ENCODE peak calls at places on chromosome 19, in nine cellular contexts. One of them, this sample, is unnamed.

GRCh38 chr19:42961119-42961518 is 24.1 kb upstream of the PSG7 start:
- DNase-seq in activated CD8-positive, alpha-beta memory T cell treated with anti-CD3 and anti-CD28 coated beads for 4 hours: no peak
- DNase-seq in iris pigment epithelial cell: no peak
- DNase-seq in hepatic stellate cell: no peak
- DNase-seq in Ammon's horn: no peak
- DNase-seq in effector memory CD4-positive, alpha-beta T cell: no peak
- DNase-seq in lower leg skin: no peak
- DNase-seq in GM10248: no peak
- DNase-seq in T-helper 2 cell: no peak
- DNase-seq in this sample: no peak

GRCh38 chr19:10986301-10987127 is 25.7 kb downstream of the SMARCA4 start:
- DNase-seq in hepatic stellate cell: no peak
- DNase-seq in Ammon's horn: no peak
- DNase-seq in lower leg skin: no peak
- DNase-seq in effector memory CD4-positive, alpha-beta T cell: no peak
- DNase-seq in iris pigment epithelial cell: no peak
- DNase-seq in GM10248: no peak
- DNase-seq in activated CD8-positive, alpha-beta memory T cell treated with anti-CD3 and anti-CD28 coated beads for 4 hours: no peak
- DNase-seq in T-helper 2 cell: no peak
- DNase-seq in this sample: no peak

GRCh38 chr19:48627211-48627864 is 8.0 kb downstream of the SPHK2 start:
- DNase-seq in effector memory CD4-positive, alpha-beta T cell: no peak
- DNase-seq in lower leg skin: no peak
- DNase-seq in GM10248: no peak
- DNase-seq in hepatic stellate cell: no peak
- DNase-seq in iris pigment epithelial cell: no peak
- DNase-seq in activated CD8-positive, alpha-beta memory T cell treated with anti-CD3 and anti-CD28 coated beads for 4 hours: no peak
- DNase-seq in Ammon's horn: no peak
- DNase-seq in T-helper 2 cell: no peak
- DNase-seq in this sample: no peak

GRCh38 chr19:14111486-14111885 is 6.1 kb downstream of the PRKACA start:
- DNase-seq in T-helper 2 cell: no peak
- DNase-seq in GM10248: no peak
- DNase-seq in lower leg skin: no peak
- DNase-seq in hepatic stellate cell: no peak
- DNase-seq in effector memory CD4-positive, alpha-beta T cell: no peak
- DNase-seq in activated CD8-positive, alpha-beta memory T cell treated with anti-CD3 and anti-CD28 coated beads for 4 hours: no peak
- DNase-seq in Ammon's horn: no peak
- DNase-seq in iris pigment epithelial cell: no peak
- DNase-seq in this sample: no peak

GRCh38 chr19:4035582-4035981 is 28.0 kb downstream of the PIAS4 start:
- DNase-seq in Ammon's horn: no peak
- DNase-seq in activated CD8-positive, alpha-beta memory T cell treated with anti-CD3 and anti-CD28 coated beads for 4 hours: no peak
- DNase-seq in effector memory CD4-positive, alpha-beta T cell: no peak
- DNase-seq in T-helper 2 cell: no peak
- DNase-seq in GM10248: no peak
- DNase-seq in iris pigment epithelial cell: no peak
- DNase-seq in lower leg skin: no peak
- DNase-seq in hepatic stellate cell: no peak
- DNase-seq in this sample: no peak

GRCh38 chr19:7595466-7596133 is at the start of gene CAMSAP3:
- DNase-seq in Ammon's horn: peak
- DNase-seq in T-helper 2 cell: no peak
- DNase-seq in activated CD8-positive, alpha-beta memory T cell treated with anti-CD3 and anti-CD28 coated beads for 4 hours: no peak
- DNase-seq in effector memory CD4-positive, alpha-beta T cell: no peak
- DNase-seq in GM10248: peak
- DNase-seq in lower leg skin: no peak
- DNase-seq in hepatic stellate cell: no peak
- DNase-seq in iris pigment epithelial cell: peak
- DNase-seq in this sample: no peak

GRCh38 chr19:30376272-30376671 is 4.1 kb downstream of the ZNF536 start:
- DNase-seq in iris pigment epithelial cell: no peak
- DNase-seq in T-helper 2 cell: no peak
- DNase-seq in Ammon's horn: no peak
- DNase-seq in GM10248: no peak
- DNase-seq in hepatic stellate cell: no peak
- DNase-seq in lower leg skin: no peak
- DNase-seq in effector memory CD4-positive, alpha-beta T cell: no peak
- DNase-seq in activated CD8-positive, alpha-beta memory T cell treated with anti-CD3 and anti-CD28 coated beads for 4 hours: no peak
- DNase-seq in this sample: no peak

GRCh38 chr19:23203841-23204344 is 46.3 kb downstream of the ZNF724 start:
- DNase-seq in T-helper 2 cell: no peak
- DNase-seq in activated CD8-positive, alpha-beta memory T cell treated with anti-CD3 and anti-CD28 coated beads for 4 hours: no peak
- DNase-seq in hepatic stellate cell: no peak
- DNase-seq in effector memory CD4-positive, alpha-beta T cell: no peak
- DNase-seq in GM10248: no peak
- DNase-seq in Ammon's horn: peak
- DNase-seq in lower leg skin: no peak
- DNase-seq in iris pigment epithelial cell: peak
- DNase-seq in this sample: no peak

GRCh38 chr19:33861950-33862349 is 65.3 kb downstream of the KCTD15 start:
- DNase-seq in effector memory CD4-positive, alpha-beta T cell: no peak
- DNase-seq in Ammon's horn: no peak
- DNase-seq in T-helper 2 cell: no peak
- DNase-seq in hepatic stellate cell: no peak
- DNase-seq in lower leg skin: no peak
- DNase-seq in activated CD8-positive, alpha-beta memory T cell treated with anti-CD3 and anti-CD28 coated beads for 4 hours: no peak
- DNase-seq in GM10248: no peak
- DNase-seq in iris pigment epithelial cell: no peak
- DNase-seq in this sample: no peak

GRCh38 chr19:16293133-16294085 is 31.2 kb upstream of the KLF2 start:
- DNase-seq in activated CD8-positive, alpha-beta memory T cell treated with anti-CD3 and anti-CD28 coated beads for 4 hours: no peak
- DNase-seq in Ammon's horn: no peak
- DNase-seq in T-helper 2 cell: no peak
- DNase-seq in iris pigment epithelial cell: peak
- DNase-seq in hepatic stellate cell: peak
- DNase-seq in GM10248: no peak
- DNase-seq in lower leg skin: peak
- DNase-seq in effector memory CD4-positive, alpha-beta T cell: no peak
- DNase-seq in this sample: no peak

GRCh38 chr19:39997595-39998216 is 846 bp downstream of the ZNF546 start:
- DNase-seq in effector memory CD4-positive, alpha-beta T cell: no peak
- DNase-seq in Ammon's horn: no peak
- DNase-seq in T-helper 2 cell: no peak
- DNase-seq in iris pigment epithelial cell: peak
- DNase-seq in lower leg skin: no peak
- DNase-seq in hepatic stellate cell: no peak
- DNase-seq in GM10248: no peak
- DNase-seq in activated CD8-positive, alpha-beta memory T cell treated with anti-CD3 and anti-CD28 coated beads for 4 hours: no peak
- DNase-seq in this sample: no peak

GRCh38 chr19:58544591-58545285 is 874 bp downstream of the TRIM28 start:
- DNase-seq in lower leg skin: no peak
- DNase-seq in T-helper 2 cell: peak
- DNase-seq in Ammon's horn: no peak
- DNase-seq in activated CD8-positive, alpha-beta memory T cell treated with anti-CD3 and anti-CD28 coated beads for 4 hours: peak
- DNase-seq in iris pigment epithelial cell: peak
- DNase-seq in GM10248: peak
- DNase-seq in hepatic stellate cell: peak
- DNase-seq in effector memory CD4-positive, alpha-beta T cell: peak
- DNase-seq in this sample: peak

GRCh38 chr19:3107658-3108057 is 13.5 kb downstream of the GNA11 start:
- DNase-seq in iris pigment epithelial cell: no peak
- DNase-seq in lower leg skin: no peak
- DNase-seq in hepatic stellate cell: no peak
- DNase-seq in activated CD8-positive, alpha-beta memory T cell treated with anti-CD3 and anti-CD28 coated beads for 4 hours: no peak
- DNase-seq in GM10248: no peak
- DNase-seq in effector memory CD4-positive, alpha-beta T cell: no peak
- DNase-seq in Ammon's horn: no peak
- DNase-seq in T-helper 2 cell: no peak
- DNase-seq in this sample: no peak

GRCh38 chr19:37991176-37991835 is 84.3 kb downstream of the SIPA1L3 start:
- DNase-seq in hepatic stellate cell: no peak
- DNase-seq in T-helper 2 cell: no peak
- DNase-seq in effector memory CD4-positive, alpha-beta T cell: no peak
- DNase-seq in iris pigment epithelial cell: no peak
- DNase-seq in activated CD8-positive, alpha-beta memory T cell treated with anti-CD3 and anti-CD28 coated beads for 4 hours: no peak
- DNase-seq in lower leg skin: no peak
- DNase-seq in Ammon's horn: no peak
- DNase-seq in GM10248: no peak
- DNase-seq in this sample: no peak

GRCh38 chr19:9966448-9966847 is 30.1 kb upstream of the OLFM2 start:
- DNase-seq in iris pigment epithelial cell: no peak
- DNase-seq in effector memory CD4-positive, alpha-beta T cell: no peak
- DNase-seq in hepatic stellate cell: no peak
- DNase-seq in Ammon's horn: no peak
- DNase-seq in lower leg skin: no peak
- DNase-seq in T-helper 2 cell: no peak
- DNase-seq in activated CD8-positive, alpha-beta memory T cell treated with anti-CD3 and anti-CD28 coated beads for 4 hours: no peak
- DNase-seq in GM10248: no peak
- DNase-seq in this sample: no peak

GRCh38 chr19:32404939-32405430 is 585 bp upstream of the DPY19L3 start:
- DNase-seq in effector memory CD4-positive, alpha-beta T cell: no peak
- DNase-seq in GM10248: no peak
- DNase-seq in T-helper 2 cell: no peak
- DNase-seq in lower leg skin: peak
- DNase-seq in hepatic stellate cell: peak
- DNase-seq in activated CD8-positive, alpha-beta memory T cell treated with anti-CD3 and anti-CD28 coated beads for 4 hours: no peak
- DNase-seq in Ammon's horn: peak
- DNase-seq in iris pigment epithelial cell: peak
- DNase-seq in this sample: no peak